ENCODE peak calls at places on chromosomes 1 and 21, in five cellular contexts. K is naive thymus-derived CD4-positive, alpha-beta T cell; E is psoas muscle; V is OCI-LY7; M is neuronal stem cell. X is an unnamed sample.

GRCh38 chr1:11414921-11415538 is 63.9 kb upstream of the DISP3 start:
- DNase-seq in K (no peak), E (no peak), V (no peak), M (no peak), X (no peak)

GRCh38 chr1:115507256-115507589 is 134.5 kb upstream of the VANGL1 start:
- DNase-seq in K (no peak), E (no peak), V (peak), M (peak), X (no peak)

GRCh38 chr1:235671992-235672391 is 22.4 kb upstream of the GNG4 start:
- DNase-seq in K (no peak), E (no peak), V (no peak), M (no peak), X (no peak)

GRCh38 chr1:167669209-167670139 is 39.4 kb downstream of the RCSD1 start:
- DNase-seq in K (no peak), E (peak), V (peak), M (no peak), X (no peak)

GRCh38 chr21:44916965-44917364 is 3.7 kb downstream of the ITGB2 start:
- DNase-seq in K (no peak), E (no peak), V (no peak), M (no peak), X (no peak)

GRCh38 chr1:33093004-33093403 is 12.1 kb downstream of the AZIN2 start:
- DNase-seq in K (no peak), E (no peak), V (no peak), M (no peak), X (no peak)

GRCh38 chr1:237759371-237759770 is 131.4 kb downstream of the ZP4 start:
- DNase-seq in K (no peak), E (no peak), V (no peak), M (no peak), X (no peak)

GRCh38 chr21:45278156-45278911 is 9.4 kb downstream of the POFUT2 start:
- DNase-seq in K (no peak), E (no peak), V (no peak), M (no peak), X (no peak)

GRCh38 chr1:5494518-5494917 is 497.7 kb downstream of the NPHP4 start:
- DNase-seq in K (no peak), E (no peak), V (no peak), M (no peak), X (no peak)

GRCh38 chr1:102572637-102573036 is 535.7 kb downstream of the COL11A1 start:
- DNase-seq in K (no peak), E (no peak), V (no peak), M (no peak), X (no peak)

GRCh38 chr1:117612517-117613248 is 6.8 kb downstream of the TENT5C start:
- DNase-seq in K (no peak), E (no peak), V (no peak), M (no peak), X (no peak)

GRCh38 chr1:228004331-228004871 is 2.4 kb upstream of the WNT3A start:
- DNase-seq in K (no peak), E (no peak), V (peak), M (no peak), X (no peak)

GRCh38 chr1:29779146-29779545 is 542.8 kb downstream of the PTPRU start:
- DNase-seq in K (no peak), E (no peak), V (no peak), M (no peak), X (no peak)

GRCh38 chr1:51558375-51558924 is 39.4 kb upstream of the EPS15 start:
- DNase-seq in K (no peak), E (no peak), V (no peak), M (no peak), X (no peak)

GRCh38 chr21:17786219-17787181 is 32.7 kb downstream of the C21orf91 start:
- DNase-seq in K (no peak), E (no peak), V (no peak), M (no peak), X (no peak)

GRCh38 chr1:229248821-229249817 is 21.8 kb upstream of the RAB4A start:
- DNase-seq in K (no peak), E (no peak), V (no peak), M (no peak), X (no peak)

GRCh38 chr1:32062867-32063230 is 9.9 kb upstream of the TMEM39B start:
- DNase-seq in K (no peak), E (no peak), V (no peak), M (no peak), X (no peak)

GRCh38 chr1:29525941-29526340 is 289.6 kb downstream of the PTPRU start:
- DNase-seq in K (no peak), E (no peak), V (no peak), M (no peak), X (no peak)

GRCh38 chr1:152047607-152047953 is 10.8 kb upstream of the S100A11 start:
- DNase-seq in K (no peak), E (no peak), V (peak), M (no peak), X (no peak)

GRCh38 chr1:14841456-14841855 is 243.0 kb downstream of the KAZN start:
- DNase-seq in K (no peak), E (no peak), V (no peak), M (no peak), X (no peak)

GRCh38 chr1:227035316-227035715 is 95.2 kb downstream of the COQ8A start:
- DNase-seq in K (no peak), E (no peak), V (no peak), M (no peak), X (no peak)

GRCh38 chr1:225664762-225665161 is 11.8 kb upstream of the ENAH start:
- DNase-seq in K (no peak), E (no peak), V (no peak), M (no peak), X (no peak)

GRCh38 chr1:51444534-51445192 is 74.4 kb downstream of the EPS15 start:
- DNase-seq in K (no peak), E (no peak), V (no peak), M (no peak), X (no peak)

GRCh38 chr1:234611799-234612351 is 1.9 kb upstream of the IRF2BP2 start:
- DNase-seq in K (no peak), E (peak), V (peak), M (no peak), X (peak)

GRCh38 chr1:110281363-110282290 is 57.5 kb upstream of the RBM15 start:
- DNase-seq in K (no peak), E (no peak), V (no peak), M (no peak), X (no peak)

GRCh38 chr1:29094433-29094832 is 29.3 kb downstream of the TMEM200B start:
- DNase-seq in K (no peak), E (no peak), V (no peak), M (no peak), X (no peak)

GRCh38 chr1:39877231-39877778 is 6.0 kb downstream of the TRIT1 start:
- DNase-seq in K (no peak), E (no peak), V (no peak), M (no peak), X (no peak)

GRCh38 chr1:153749408-153750005 is 21.7 kb downstream of the INTS3 start:
- DNase-seq in K (peak), E (peak), V (peak), M (peak), X (peak)

GRCh38 chr1:207848234-207848633 is 62.7 kb downstream of the CD34 start:
- DNase-seq in K (no peak), E (peak), V (no peak), M (no peak), X (peak)

GRCh38 chr1:111720274-111720976 is 18.8 kb downstream of the INKA2 start:
- DNase-seq in K (no peak), E (peak), V (no peak), M (no peak), X (peak)

GRCh38 chr1:66416295-66416694 is 117.7 kb upstream of the SGIP1 start:
- DNase-seq in K (no peak), E (no peak), V (no peak), M (no peak), X (no peak)

GRCh38 chr1:152018537-152018936 is 18.3 kb downstream of the S100A11 start:
- DNase-seq in K (no peak), E (no peak), V (no peak), M (no peak), X (no peak)

GRCh38 chr1:206106328-206107167 is 10.6 kb downstream of the AVPR1B start:
- DNase-seq in K (peak), E (peak), V (peak), M (peak), X (peak)

GRCh38 chr1:42780176-42780575 is 4.6 kb upstream of the TMEM269 start:
- DNase-seq in K (no peak), E (no peak), V (no peak), M (no peak), X (no peak)

GRCh38 chr1:42776499-42776898 is 8.3 kb upstream of the TMEM269 start:
- DNase-seq in K (no peak), E (no peak), V (no peak), M (no peak), X (no peak)

GRCh38 chr1:42783092-42783491 is 1.7 kb upstream of the TMEM269 start:
- DNase-seq in K (no peak), E (no peak), V (no peak), M (no peak), X (no peak)

GRCh38 chr1:42777860-42778259 is 6.9 kb upstream of the TMEM269 start:
- DNase-seq in K (no peak), E (no peak), V (peak), M (peak), X (no peak)

GRCh38 chr1:42779725-42780124 is 5.1 kb upstream of the TMEM269 start:
- DNase-seq in K (no peak), E (no peak), V (no peak), M (no peak), X (no peak)
- H3K27ac ChIP-seq in K (no peak), E (no peak), V (no peak), M (no peak), X (no peak)

GRCh38 chr1:58845947-58846346 is 62.1 kb upstream of the JUN start:
- DNase-seq in K (no peak), E (no peak), V (no peak), M (no peak), X (no peak)

GRCh38 chr1:58852731-58853485 is 69.1 kb upstream of the JUN start:
- DNase-seq in K (no peak), E (no peak), V (no peak), M (no peak), X (no peak)

GRCh38 chr1:58844176-58844575 is 60.3 kb upstream of the JUN start:
- DNase-seq in K (no peak), E (no peak), V (no peak), M (no peak), X (no peak)

GRCh38 chr1:58849556-58849955 is 65.7 kb upstream of the JUN start:
- DNase-seq in K (no peak), E (no peak), V (no peak), M (no peak), X (no peak)

GRCh38 chr1:58848818-58849411 is 65.1 kb upstream of the JUN start:
- DNase-seq in K (no peak), E (peak), V (no peak), M (no peak), X (peak)
- H3K27ac ChIP-seq in K (no peak), E (peak), V (no peak), M (no peak), X (peak)

DNA sequence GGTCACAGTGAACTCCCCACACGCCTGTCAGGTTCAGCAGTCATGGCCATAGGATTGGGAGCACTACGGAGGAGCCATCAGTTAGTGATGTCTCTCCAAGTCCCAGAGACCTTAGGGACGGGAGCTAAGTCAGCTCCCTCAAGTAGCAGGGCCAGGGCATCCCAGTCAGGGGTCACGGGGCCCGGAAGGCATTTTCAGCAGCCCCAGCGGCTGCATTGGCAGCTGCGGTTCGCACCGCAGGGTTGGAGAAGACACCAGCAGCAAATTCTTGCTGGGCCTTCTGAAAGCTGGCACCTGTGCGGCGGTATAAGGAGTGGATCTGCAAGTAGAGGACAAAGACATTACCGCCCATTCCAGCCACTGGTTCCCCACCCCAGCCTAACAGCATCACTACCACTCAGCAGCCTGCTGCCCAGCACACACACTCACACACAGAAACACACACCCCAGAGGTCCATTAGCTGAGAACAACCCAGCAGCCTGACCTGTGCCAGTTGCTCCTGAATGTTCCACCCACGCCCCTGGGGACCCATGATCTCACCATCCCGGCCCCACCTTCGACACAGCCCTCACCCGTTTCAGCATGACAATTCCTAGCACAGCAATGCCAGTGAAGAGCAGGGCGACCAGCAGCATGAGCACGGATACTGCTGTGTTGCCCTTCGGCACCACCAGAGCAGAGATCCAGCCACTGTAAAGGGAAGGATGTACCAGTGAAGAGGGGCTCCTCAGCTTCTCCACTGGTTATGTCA is 994 bp upstream of the ENTREP3 start:
- DNase-seq in K (no peak), E (no peak), V (no peak), M (no peak), X (no peak)
- H3K27ac ChIP-seq in K (no peak), E (peak), V (no peak), M (peak), X (peak)

DNA sequence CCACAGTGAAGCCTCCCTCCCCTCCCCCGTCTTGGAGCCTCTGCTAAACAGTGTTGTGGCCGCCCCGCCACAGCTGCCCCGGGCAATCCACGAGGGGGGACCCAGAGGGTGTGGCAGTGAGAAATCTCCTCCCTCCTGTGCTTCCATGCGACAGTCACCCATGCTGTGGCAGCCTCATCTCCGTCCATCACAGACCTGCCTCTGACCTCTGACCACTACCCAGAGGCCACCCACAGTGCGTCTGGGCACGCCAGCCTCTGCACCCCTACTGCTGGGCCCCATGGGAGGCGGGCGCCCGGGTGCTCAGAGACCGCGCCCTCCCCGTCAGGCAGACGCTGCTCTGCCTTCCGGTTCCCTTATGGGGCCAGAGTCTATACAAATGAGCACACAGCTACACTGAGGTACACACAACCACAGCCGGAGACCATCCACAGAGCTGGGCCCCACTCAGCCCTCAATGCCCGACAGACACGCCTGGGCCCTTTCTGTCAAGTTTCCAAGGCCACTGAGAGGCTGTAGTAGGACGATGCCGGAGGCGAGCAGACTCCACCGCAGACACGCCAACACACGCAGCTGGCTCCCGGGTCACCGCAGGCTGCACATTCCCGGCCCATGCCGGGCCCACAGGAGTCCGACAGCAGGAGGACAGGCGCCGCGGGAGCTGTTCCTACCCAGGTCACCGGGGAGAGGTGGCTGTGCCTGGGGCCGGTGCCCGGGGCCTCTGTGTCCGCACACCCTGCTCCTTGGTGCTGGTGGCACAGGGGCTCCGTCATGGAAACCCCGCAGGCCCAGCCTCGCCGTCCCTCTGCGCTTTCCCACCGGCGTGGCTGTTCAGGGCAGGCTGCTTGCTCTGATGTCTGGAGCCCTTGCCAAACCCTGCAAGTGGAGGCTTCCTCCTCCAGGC is 23.9 kb upstream of the TMEM52 start:
- DNase-seq in K (no peak), E (peak), V (peak), M (no peak), X (no peak)
- H3K27ac ChIP-seq in K (no peak), E (no peak), V (no peak), M (no peak), X (no peak)

GRCh38 chr1:159015440-159015909 is 5.8 kb downstream of the IFI16 start:
- DNase-seq in K (peak), E (peak), V (peak), M (no peak), X (no peak)
- H3K27ac ChIP-seq in K (peak), E (peak), V (peak), M (no peak), X (peak)

DNA sequence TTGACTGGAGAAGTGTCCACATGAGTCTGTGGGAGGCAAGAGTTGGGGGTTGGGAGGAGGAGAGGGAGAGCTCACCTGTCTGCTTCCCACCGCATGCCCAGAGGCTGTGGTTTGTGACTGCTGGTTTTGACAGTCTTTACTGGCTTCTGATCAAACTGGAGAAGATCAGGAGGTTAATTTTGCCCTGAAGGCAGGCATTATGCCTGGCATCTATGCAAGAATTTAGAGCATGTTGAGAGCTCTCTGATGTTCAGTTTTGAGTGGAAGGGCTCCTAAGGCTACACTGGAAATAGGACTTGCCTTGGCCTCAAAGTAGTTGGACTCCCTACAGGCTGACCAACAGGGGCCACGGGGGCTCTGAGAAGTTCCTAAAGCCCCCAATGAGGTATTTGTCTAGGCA is 101.6 kb downstream of the TLR5 start:
- DNase-seq in K (no peak), E (no peak), V (no peak), M (no peak), X (no peak)
- H3K27ac ChIP-seq in K (no peak), E (no peak), V (no peak), M (no peak), X (no peak)

DNA sequence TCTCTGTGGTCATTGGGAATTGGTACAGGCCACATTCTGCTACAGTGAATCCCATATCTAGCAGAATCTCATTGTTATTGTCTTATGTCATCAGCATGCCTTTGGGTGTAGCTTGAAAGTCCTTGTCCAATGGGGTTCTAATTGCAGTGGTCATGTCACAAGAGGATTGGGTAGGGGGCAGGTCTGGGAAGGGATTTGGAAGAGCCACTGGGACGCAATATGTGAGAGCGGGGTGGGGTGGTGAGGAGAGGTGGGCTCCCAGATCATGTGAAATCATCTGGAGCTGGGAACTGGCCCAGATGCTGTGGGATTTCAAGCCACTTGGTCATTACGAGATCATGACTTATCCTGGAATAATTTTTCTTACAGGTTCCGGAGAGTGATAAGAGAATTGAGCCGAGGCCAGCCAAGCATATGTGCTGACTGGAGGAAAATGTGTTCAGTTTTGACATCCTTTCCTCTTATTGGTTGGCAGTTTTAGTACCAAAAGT is 16.3 kb downstream of the CNIH3 start:
- DNase-seq in K (no peak), E (no peak), V (no peak), M (no peak), X (no peak)
- H3K27ac ChIP-seq in K (no peak), E (no peak), V (no peak), M (no peak), X (no peak)

DNA sequence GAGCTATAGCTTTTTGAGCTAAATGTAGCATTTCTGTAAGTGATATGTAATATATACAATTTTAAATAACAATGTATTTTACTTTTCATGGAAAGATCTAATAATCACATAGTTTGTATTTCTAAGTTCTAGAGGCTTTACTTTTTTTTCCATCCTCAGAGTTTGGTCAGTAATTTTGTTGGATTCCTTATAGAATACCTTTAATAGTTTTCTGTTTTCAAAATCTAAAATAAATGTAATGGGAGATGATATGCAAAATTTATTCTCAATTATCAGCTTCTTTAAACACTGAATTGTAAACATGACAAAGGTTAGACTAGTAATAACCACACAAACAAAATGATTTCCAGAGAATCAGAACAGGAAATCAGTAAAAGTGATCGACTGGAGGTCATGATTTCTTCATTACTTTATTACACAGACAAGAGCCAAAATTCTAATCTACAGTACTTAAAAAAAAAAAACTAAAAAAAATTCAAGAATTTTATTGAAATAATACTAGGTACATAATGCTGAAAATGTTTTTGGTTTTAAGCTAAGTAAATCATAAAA is 50.7 kb upstream of the GFI1 start:
- DNase-seq in K (no peak), E (no peak), V (no peak), M (no peak), X (no peak)
- H3K27ac ChIP-seq in K (peak), E (no peak), V (no peak), M (no peak), X (no peak)

X was measured in heart right ventricle.